ENCODE peak calls at places on chromosomes 1 and 21, in eight cellular contexts. E is upper lobe of left lung, C is spleen, U is mucosa of descending colon, Y is fibroblast of pulmonary artery, O is NT2/D1, M is body of pancreas, P is cardiac muscle cell. B is an unnamed sample.

GRCh38 chr1:5232537-5232936 is 578.1 kb downstream of the AJAP1 start:
- DNase-seq in E (no peak), C (no peak), U (no peak), Y (no peak), O (no peak), M (no peak), P (no peak), B (no peak)

GRCh38 chr1:70140894-70141293 is 64.5 kb downstream of the LRRC40 start:
- DNase-seq in E (no peak), C (no peak), U (no peak), Y (peak), O (no peak), M (no peak), P (no peak), B (no peak)

GRCh38 chr1:39596163-39596562 is 19.6 kb upstream of the PABPC4 start:
- DNase-seq in E (no peak), C (no peak), U (no peak), Y (no peak), O (no peak), M (no peak), P (no peak), B (no peak)

GRCh38 chr1:55746710-55747109 is 531.5 kb upstream of the USP24 start:
- DNase-seq in E (no peak), C (no peak), U (no peak), Y (no peak), O (no peak), M (no peak), P (no peak), B (no peak)

GRCh38 chr1:208047975-208048374 is 137.1 kb upstream of the CD34 start:
- DNase-seq in E (no peak), C (no peak), U (peak), Y (peak), O (no peak), M (peak), P (no peak), B (no peak)

GRCh38 chr1:27724961-27725373 is 794 bp upstream of the FAM76A start:
- DNase-seq in E (no peak), C (peak), U (peak), Y (peak), O (peak), M (peak), P (no peak), B (no peak)

GRCh38 chr1:57887973-57888491 is 464.2 kb upstream of the DAB1 start:
- DNase-seq in E (no peak), C (no peak), U (no peak), Y (no peak), O (no peak), M (no peak), P (no peak), B (no peak)

GRCh38 chr1:246199086-246199485 is 308.0 kb downstream of the SMYD3 start:
- DNase-seq in E (no peak), C (no peak), U (no peak), Y (no peak), O (no peak), M (no peak), P (no peak), B (no peak)

GRCh38 chr1:21906173-21907078 is 30.7 kb downstream of the HSPG2 start:
- DNase-seq in E (peak), C (peak), U (no peak), Y (peak), O (no peak), M (no peak), P (no peak), B (no peak)

GRCh38 chr21:45309541-45310381 is 22.1 kb upstream of the POFUT2 start:
- DNase-seq in E (no peak), C (peak), U (no peak), Y (no peak), O (no peak), M (no peak), P (no peak), B (no peak)

GRCh38 chr21:43190544-43191340 is 21.9 kb downstream of the CRYAA start:
- DNase-seq in E (peak), C (peak), U (no peak), Y (no peak), O (no peak), M (no peak), P (no peak), B (no peak)

GRCh38 chr1:84031928-84032327 is 33.0 kb upstream of the TTLL7 start:
- DNase-seq in E (no peak), C (no peak), U (no peak), Y (no peak), O (no peak), M (no peak), P (no peak), B (no peak)

GRCh38 chr1:208527197-208527596 is 283.0 kb upstream of the PLXNA2 start:
- DNase-seq in E (no peak), C (no peak), U (no peak), Y (no peak), O (no peak), M (no peak), P (peak), B (no peak)

GRCh38 chr1:111769517-111770146 is 13.9 kb downstream of the DDX20 start:
- DNase-seq in E (no peak), C (no peak), U (peak), Y (peak), O (no peak), M (peak), P (peak), B (peak)

GRCh38 chr1:84373446-84374141 is 24.7 kb upstream of the DNASE2B start:
- DNase-seq in E (no peak), C (no peak), U (no peak), Y (no peak), O (no peak), M (no peak), P (no peak), B (no peak)

GRCh38 chr1:76256289-76257223 is 182.0 kb downstream of the ST6GALNAC3 start:
- DNase-seq in E (no peak), C (no peak), U (no peak), Y (no peak), O (no peak), M (no peak), P (no peak), B (no peak)

GRCh38 chr1:35691080-35691479 is 27.6 kb downstream of the C1orf216 start:
- DNase-seq in E (no peak), C (no peak), U (no peak), Y (no peak), O (no peak), M (no peak), P (no peak), B (no peak)

GRCh38 chr1:70509996-70510876 is 99.2 kb downstream of the CTH start:
- DNase-seq in E (no peak), C (no peak), U (peak), Y (peak), O (peak), M (no peak), P (peak), B (peak)

GRCh38 chr1:107975861-107976260 is 10.9 kb upstream of the VAV3 start:
- DNase-seq in E (no peak), C (no peak), U (no peak), Y (no peak), O (no peak), M (no peak), P (no peak), B (no peak)

DNA sequence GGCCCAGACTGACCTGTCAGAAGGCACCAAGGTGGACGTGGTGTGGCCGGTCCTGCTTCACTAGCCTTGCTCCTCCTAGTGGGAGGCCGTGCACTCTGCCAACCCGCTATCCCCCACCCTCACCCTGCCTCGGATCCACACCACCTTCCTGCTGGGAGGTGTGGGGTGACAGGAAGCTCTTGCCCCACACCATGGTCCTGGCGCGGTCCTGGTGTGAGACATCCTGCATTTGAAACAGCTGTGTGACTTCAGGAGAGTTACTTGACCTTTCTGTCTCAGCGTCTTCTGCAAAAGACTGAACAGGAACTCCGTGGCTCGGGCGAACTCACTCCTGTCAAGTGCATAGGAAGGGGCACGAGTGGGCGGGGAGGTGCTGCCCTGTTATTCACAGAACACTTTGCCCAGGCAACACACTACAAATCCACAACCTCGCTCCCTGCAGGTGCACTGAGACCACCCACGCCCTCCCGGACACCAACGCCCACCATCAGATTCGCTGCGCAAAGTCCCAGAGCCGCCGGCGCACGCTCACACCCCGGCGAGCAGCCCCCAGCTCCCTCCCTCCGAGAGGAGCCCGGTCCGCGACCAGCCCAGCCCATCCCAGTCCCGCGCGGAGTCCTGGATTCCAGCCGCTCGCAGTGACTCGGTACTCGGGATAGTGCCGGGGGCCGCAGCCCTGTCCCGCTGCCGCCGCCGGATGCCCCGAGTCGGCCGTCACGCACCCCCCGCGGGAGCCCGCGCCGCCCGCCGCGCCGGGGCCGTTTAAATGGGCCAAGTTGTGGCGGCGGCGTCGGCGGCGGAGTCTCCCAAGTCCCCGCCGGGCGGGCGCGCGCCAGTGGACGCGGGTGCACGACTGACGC is at the start of gene SAMD11:
- DNase-seq in E (peak), C (peak), U (peak), Y (peak), O (peak), M (peak), P (peak), B (peak)
- H3K4me3 ChIP-seq in E (peak), C (peak), U (no peak), Y (peak), O (peak), M (no peak), P (peak), B (peak)

GRCh38 chr1:180484490-180484889 is 17.9 kb downstream of the ACBD6 start:
- DNase-seq in E (no peak), C (no peak), U (no peak), Y (no peak), O (no peak), M (no peak), P (no peak), B (no peak)

GRCh38 chr1:180486092-180486491 is 16.3 kb downstream of the ACBD6 start:
- DNase-seq in E (no peak), C (no peak), U (no peak), Y (no peak), O (peak), M (no peak), P (no peak), B (no peak)

DNA sequence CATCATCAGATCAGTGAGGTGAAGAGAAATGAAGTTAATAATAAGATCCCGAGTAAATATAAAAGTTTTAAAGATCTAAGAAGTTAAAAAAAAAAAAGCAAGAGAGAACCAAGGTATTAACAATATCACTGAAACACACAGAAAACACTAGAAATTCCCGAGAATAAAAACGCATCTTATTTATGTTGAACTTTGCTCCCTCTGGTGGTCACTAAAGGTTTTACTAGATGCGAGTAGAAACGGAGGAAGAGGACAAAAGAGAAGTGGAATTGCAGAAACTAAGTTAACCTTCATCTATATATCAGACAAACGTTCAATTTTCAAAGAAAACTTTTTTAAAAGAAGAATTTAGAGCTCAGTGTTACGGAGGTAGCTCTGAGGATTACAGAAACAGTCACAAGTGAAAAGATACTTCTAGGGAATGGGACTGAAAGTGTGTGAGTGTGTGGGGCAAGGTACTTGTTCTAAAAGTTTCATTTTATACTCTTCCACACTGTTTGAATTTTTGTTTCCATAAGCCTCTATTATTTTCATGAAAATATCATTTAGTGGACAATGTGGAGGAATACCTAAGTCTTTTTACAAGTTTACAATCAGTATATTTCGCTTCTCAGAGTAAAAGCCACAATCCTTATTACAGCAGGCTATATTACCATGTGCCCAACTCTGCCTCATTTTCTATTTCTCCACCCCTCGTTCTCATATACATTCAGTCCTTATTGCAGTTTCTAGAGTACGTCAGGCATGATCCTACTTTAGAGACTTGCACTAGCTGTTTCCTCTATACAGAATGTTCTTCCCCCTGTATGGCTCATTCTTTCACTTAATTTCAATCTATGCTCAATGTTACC is 19.7 kb downstream of the ACBD6 start:
- DNase-seq in E (no peak), C (no peak), U (peak), Y (peak), O (peak), M (no peak), P (peak), B (no peak)
- H3K4me3 ChIP-seq in E (no peak), C (no peak), U (no peak), Y (no peak), O (no peak), M (no peak), P (no peak), B (no peak)

GRCh38 chr21:36690637-36691538 is 8.0 kb upstream of the SIM2 start:
- DNase-seq in E (no peak), C (no peak), U (no peak), Y (no peak), O (no peak), M (no peak), P (no peak), B (no peak)
- H3K4me3 ChIP-seq in E (no peak), C (no peak), U (no peak), Y (no peak), O (no peak), M (no peak), P (no peak), B (no peak)

GRCh38 chr1:9891207-9891606 is 18.9 kb downstream of the CTNNBIP1 start:
- DNase-seq in E (no peak), C (no peak), U (no peak), Y (no peak), O (peak), M (no peak), P (no peak), B (no peak)

GRCh38 chr1:9890224-9890731 is 19.8 kb downstream of the CTNNBIP1 start:
- DNase-seq in E (no peak), C (no peak), U (peak), Y (peak), O (peak), M (peak), P (no peak), B (peak)

GRCh38 chr1:9889411-9889810 is 20.7 kb downstream of the CTNNBIP1 start:
- DNase-seq in E (no peak), C (no peak), U (no peak), Y (no peak), O (no peak), M (no peak), P (no peak), B (no peak)

GRCh38 chr1:9894115-9894514 is 16.0 kb downstream of the CTNNBIP1 start:
- DNase-seq in E (no peak), C (no peak), U (no peak), Y (no peak), O (no peak), M (no peak), P (no peak), B (no peak)

GRCh38 chr1:9892563-9893528 is 17.2 kb downstream of the CTNNBIP1 start:
- DNase-seq in E (peak), C (peak), U (peak), Y (peak), O (no peak), M (peak), P (no peak), B (no peak)
- H3K4me3 ChIP-seq in E (no peak), C (no peak), U (no peak), Y (no peak), O (no peak), M (no peak), P (no peak), B (peak)

DNA sequence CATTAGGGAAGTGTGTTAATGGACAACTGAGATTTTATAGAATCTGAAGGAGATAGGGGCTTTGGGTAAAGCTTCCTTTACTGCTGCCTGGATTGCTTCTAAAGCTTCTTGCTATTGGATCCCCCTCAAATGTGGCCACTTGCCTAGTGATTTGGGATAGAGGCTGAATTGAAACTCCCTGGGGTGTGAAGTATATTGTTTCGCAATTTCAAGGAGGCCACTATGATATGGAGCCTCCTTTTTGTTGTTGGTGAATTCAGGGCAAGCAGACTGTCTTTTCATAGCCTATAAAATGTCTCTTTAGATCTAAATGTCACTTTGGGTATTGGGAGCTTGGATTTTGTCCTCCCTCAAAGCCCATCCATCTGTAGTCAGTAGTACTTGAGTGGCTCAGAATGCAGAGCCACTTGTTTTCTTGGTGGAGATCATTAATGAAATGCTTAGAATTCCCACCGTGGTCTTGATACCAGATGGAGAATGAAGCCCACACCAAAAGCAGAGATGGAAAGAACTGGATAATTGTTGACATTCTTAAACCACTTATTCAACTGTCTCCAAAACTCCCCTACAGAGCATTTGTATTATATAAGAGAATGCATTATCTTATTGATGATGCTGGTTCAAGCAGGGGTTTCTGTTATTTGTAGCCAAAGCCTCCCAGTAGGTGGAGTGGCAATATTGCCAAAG is 144.3 kb upstream of the KCNE2 start:
- DNase-seq in E (no peak), C (no peak), U (no peak), Y (no peak), O (no peak), M (no peak), P (no peak), B (no peak)
- H3K4me3 ChIP-seq in E (no peak), C (no peak), U (no peak), Y (no peak), O (no peak), M (no peak), P (no peak), B (no peak)

DNA sequence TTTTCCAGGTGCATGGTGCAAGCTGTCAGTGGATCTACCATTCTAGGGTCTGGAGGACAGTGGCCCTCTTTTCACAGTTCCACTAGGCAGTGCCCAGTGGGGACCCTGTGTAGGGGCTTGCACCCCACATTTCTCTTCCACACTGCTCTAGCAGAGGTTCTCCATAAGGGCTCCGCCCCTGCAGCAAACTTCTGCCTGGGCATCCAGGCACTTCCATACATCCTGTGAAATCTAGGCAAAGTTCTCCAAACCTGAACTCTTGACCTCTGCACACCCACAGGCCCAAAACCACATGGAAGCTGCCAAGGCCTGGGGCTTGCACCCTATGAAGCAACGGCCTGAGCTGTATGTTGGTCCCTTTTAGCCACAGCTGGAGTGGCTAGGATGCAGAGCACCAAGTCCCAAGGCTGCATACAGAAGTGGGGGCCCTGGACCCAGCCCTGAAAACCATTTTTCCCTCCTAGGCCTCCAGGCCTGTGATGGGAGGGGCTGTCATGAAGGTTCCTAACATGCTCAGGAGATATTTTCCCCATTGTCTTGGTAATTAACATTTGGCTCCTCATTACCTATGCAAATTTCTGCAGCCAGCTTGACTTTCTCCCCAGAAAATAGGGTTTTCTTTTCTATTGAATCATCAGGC is 46.1 kb downstream of the SERBP1 start:
- DNase-seq in E (no peak), C (no peak), U (no peak), Y (no peak), O (no peak), M (no peak), P (no peak), B (no peak)
- H3K4me3 ChIP-seq in E (no peak), C (no peak), U (no peak), Y (no peak), O (no peak), M (no peak), P (no peak), B (no peak)

GRCh38 chr1:143721024-143721373 is 250.8 kb downstream of the FAM72C start:
- DNase-seq in E (no peak), C (no peak), U (no peak), Y (no peak), O (no peak), M (no peak), P (no peak), B (no peak)
- H3K4me3 ChIP-seq in E (no peak), C (no peak), U (no peak), Y (no peak), O (no peak), M (no peak), P (no peak), B (no peak)